ENCODE peak calls at places on chromosomes 13 and 19, in seven cellular contexts. S is NCI-H510A; U is activated T-cell treated with anti-CD3 and anti-CD28 coated beads, Interleukin-2, amount 50 U/mL, for 72 hours; W is iris pigment epithelial cell; K is caudate nucleus; B is iPS-NIHi11; N is activated naive CD4-positive, alpha-beta T cell treated with anti-CD3 and anti-CD28 coated beads, Interleukin-2, amount 50 U/mL, for 16 hours. M is an unnamed sample.

GRCh38 chr13:113973218-113974164 is at the start of gene C13orf46:
- DNase-seq in S (no peak), U (no peak), W (no peak), K (no peak), B (no peak), N (no peak), M (no peak)

GRCh38 chr19:33390120-33390907 is 16.8 kb downstream of the CEBPG start:
- DNase-seq in S (no peak), U (no peak), W (peak), K (no peak), B (no peak), N (peak), M (no peak)

GRCh38 chr19:15328312-15328711 is 4.0 kb downstream of the BRD4 start:
- DNase-seq in S (no peak), U (no peak), W (no peak), K (no peak), B (no peak), N (no peak), M (no peak)

GRCh38 chr19:55495646-55496349 is 7.6 kb downstream of the SSC5D start:
- DNase-seq in S (no peak), U (no peak), W (no peak), K (no peak), B (no peak), N (no peak), M (no peak)

GRCh38 chr13:24627090-24627714 is 53.0 kb upstream of the ATP12A start:
- DNase-seq in S (no peak), U (no peak), W (no peak), K (no peak), B (peak), N (no peak), M (no peak)

GRCh38 chr13:113045214-113046007 is 60.2 kb upstream of the F7 start:
- DNase-seq in S (no peak), U (no peak), W (no peak), K (peak), B (no peak), N (no peak), M (no peak)

GRCh38 chr13:78759704-78760103 is 100.7 kb upstream of the OBI1 start:
- DNase-seq in S (no peak), U (no peak), W (no peak), K (no peak), B (no peak), N (no peak), M (no peak)

GRCh38 chr13:21022056-21022693 is 39.2 kb downstream of the LATS2 start:
- DNase-seq in S (no peak), U (no peak), W (no peak), K (no peak), B (no peak), N (no peak), M (no peak)

GRCh38 chr13:112869202-112870061 is 99.6 kb upstream of the MCF2L start:
- DNase-seq in S (no peak), U (no peak), W (no peak), K (no peak), B (no peak), N (no peak), M (no peak)

GRCh38 chr19:35000647-35001501 is 751 bp downstream of the GRAMD1A start:
- DNase-seq in S (no peak), U (peak), W (peak), K (no peak), B (peak), N (peak), M (peak)

GRCh38 chr13:91172160-91172559 is 175.3 kb upstream of the MIR17HG start:
- DNase-seq in S (no peak), U (no peak), W (no peak), K (no peak), B (no peak), N (no peak), M (no peak)

GRCh38 chr13:113153810-113154748 is 4.4 kb upstream of the PROZ start:
- DNase-seq in S (no peak), U (peak), W (peak), K (peak), B (peak), N (peak), M (no peak)

GRCh38 chr13:44267966-44268365 is 105.7 kb upstream of the SERP2 start:
- DNase-seq in S (no peak), U (no peak), W (peak), K (no peak), B (no peak), N (no peak), M (peak)

GRCh38 chr13:48726711-48727110 is 73.0 kb downstream of the CYSLTR2 start:
- DNase-seq in S (no peak), U (no peak), W (no peak), K (no peak), B (no peak), N (no peak), M (no peak)

GRCh38 chr19:55643003-55643732 is at the start of gene ZNF581:
- DNase-seq in S (peak), U (peak), W (peak), K (peak), B (peak), N (peak), M (no peak)

GRCh38 chr19:31096930-31097329 is 252.3 kb downstream of the TSHZ3 start:
- DNase-seq in S (no peak), U (no peak), W (no peak), K (no peak), B (no peak), N (no peak), M (no peak)

GRCh38 chr13:114140909-114141255 is 8.5 kb upstream of the RASA3 start:
- DNase-seq in S (no peak), U (peak), W (no peak), K (no peak), B (no peak), N (peak), M (no peak)

GRCh38 chr13:24203726-24204295 is 43.3 kb downstream of the SPATA13 start:
- DNase-seq in S (no peak), U (no peak), W (peak), K (no peak), B (no peak), N (no peak), M (no peak)

GRCh38 chr19:38543807-38544568 is 73.8 kb downstream of the MAP4K1 start:
- DNase-seq in S (no peak), U (peak), W (peak), K (peak), B (peak), N (no peak), M (peak)

GRCh38 chr19:55526216-55527196 is 10.4 kb downstream of the SBK2 start:
- DNase-seq in S (peak), U (no peak), W (peak), K (no peak), B (peak), N (no peak), M (no peak)

GRCh38 chr19:35008891-35009341 is 8.8 kb downstream of the GRAMD1A start:
- DNase-seq in S (no peak), U (no peak), W (no peak), K (no peak), B (no peak), N (no peak), M (no peak)

GRCh38 chr13:45185286-45185685 is 15.6 kb downstream of the KCTD4 start:
- DNase-seq in S (no peak), U (no peak), W (no peak), K (no peak), B (no peak), N (no peak), M (no peak)

GRCh38 chr13:66915596-66916185 is 314.4 kb downstream of the PCDH9 start:
- DNase-seq in S (no peak), U (no peak), W (peak), K (no peak), B (no peak), N (no peak), M (no peak)

GRCh38 chr13:45292176-45292575 is 48.8 kb downstream of the TPT1 start:
- DNase-seq in S (no peak), U (no peak), W (no peak), K (no peak), B (no peak), N (no peak), M (peak)

GRCh38 chr19:19696386-19696785 is 27.7 kb downstream of the ZNF101 start:
- DNase-seq in S (no peak), U (no peak), W (no peak), K (no peak), B (no peak), N (no peak), M (no peak)

GRCh38 chr13:84400711-84401110 is 518.4 kb upstream of the SLITRK1 start:
- DNase-seq in S (no peak), U (no peak), W (peak), K (no peak), B (no peak), N (no peak), M (peak)

GRCh38 chr19:16043156-16043757 is 33.0 kb upstream of the TPM4 start:
- DNase-seq in S (no peak), U (no peak), W (no peak), K (no peak), B (no peak), N (no peak), M (no peak)

GRCh38 chr13:43171489-43171888 is 148.1 kb downstream of the DNAJC15 start:
- DNase-seq in S (no peak), U (no peak), W (no peak), K (no peak), B (no peak), N (no peak), M (no peak)

GRCh38 chr13:74910399-74910798 is 571.6 kb downstream of the TBC1D4 start:
- DNase-seq in S (no peak), U (no peak), W (no peak), K (no peak), B (no peak), N (no peak), M (no peak)

GRCh38 chr13:81540777-81541176 is 1199.9 kb upstream of the SPRY2 start:
- DNase-seq in S (no peak), U (no peak), W (peak), K (no peak), B (no peak), N (no peak), M (no peak)

M was measured in keratinocyte.